ENCODE peak calls at places on chromosomes 7 and 10, in ten cellular contexts. H is uterus; Y is CD8-positive, alpha-beta T cell; I is prostate gland; Z is WERI-Rb-1; C is WTC11; D is fibroblast of lung; M is endothelial cell; W is keratinocyte; Q is lower lobe of right lung. A is an unnamed sample.

GRCh38 chr10:104045151-104046089 is 40.3 kb downstream of the COL17A1 start:
- DNase-seq in W (no peak), Q (no peak), Y (no peak), D (peak), H (peak), C (peak), M (peak), Z (peak), I (no peak), A (peak)

GRCh38 chr7:98284335-98285036 is 3.0 kb downstream of the BRI3 start:
- DNase-seq in H (peak), D (peak), Y (no peak), M (peak), C (no peak), Q (peak), W (no peak), Z (no peak), I (peak), A (no peak)

GRCh38 chr7:137328389-137329120 is 15.0 kb downstream of the PTN start:
- DNase-seq in M (no peak), Z (no peak), I (no peak), H (no peak), Q (no peak), W (no peak), C (no peak), D (peak), Y (no peak), A (no peak)

GRCh38 chr10:3783721-3784432 is 1.1 kb downstream of the KLF6 start:
- DNase-seq in M (no peak), Q (no peak), I (peak), W (no peak), D (peak), H (peak), Z (peak), C (peak), Y (no peak), A (no peak)

GRCh38 chr7:49030221-49030620 is 105.9 kb downstream of the CDC14C start:
- DNase-seq in Y (no peak), I (no peak), C (no peak), Z (no peak), D (no peak), H (no peak), W (no peak), Q (no peak), M (no peak), A (no peak)

GRCh38 chr7:75906991-75907667 is 7.8 kb upstream of the POR start:
- DNase-seq in W (no peak), Z (no peak), H (no peak), D (no peak), Q (no peak), C (no peak), Y (no peak), M (no peak), I (no peak), A (no peak)

GRCh38 chr10:70940834-70941568 is 52.6 kb upstream of the PCBD1 start:
- DNase-seq in Q (no peak), C (no peak), M (no peak), Y (no peak), Z (peak), I (no peak), H (no peak), W (no peak), D (peak), A (no peak)

GRCh38 chr10:94012834-94013830 is 19.4 kb downstream of the PLCE1 start:
- DNase-seq in C (no peak), H (no peak), M (no peak), W (no peak), D (no peak), Q (no peak), I (no peak), Z (no peak), Y (no peak), A (no peak)

DNA sequence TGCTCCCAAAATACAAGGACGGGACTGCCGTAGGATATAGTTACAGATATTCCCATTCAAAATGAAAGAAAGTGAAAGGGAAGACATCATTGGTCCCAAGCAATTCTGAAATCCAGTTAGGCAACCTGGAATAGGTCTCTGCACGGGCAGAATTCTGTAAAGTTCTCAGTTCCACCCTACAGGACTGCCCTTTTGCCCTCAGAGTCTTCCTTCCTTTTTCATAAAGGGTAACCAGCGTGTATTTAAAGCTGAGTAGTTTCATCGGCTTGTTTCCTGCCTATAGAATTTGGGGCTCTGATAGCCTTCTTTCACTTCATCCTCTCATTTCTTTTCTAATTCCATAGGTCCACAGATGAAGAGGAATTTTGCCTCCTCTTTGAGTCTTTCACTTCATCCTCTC is 20.0 kb downstream of the COPG2 start:
- DNase-seq in Z (no peak), D (no peak), M (no peak), I (no peak), C (no peak), Y (no peak), Q (no peak), W (no peak), H (no peak), A (peak)
- TF ChIP-seq CTCF in Z (no peak), D (no peak), M (no peak), I (no peak), C (no peak), Y (no peak), Q (no peak), W (no peak), H (no peak), A (no peak)

GRCh38 chr10:100155936-100156335 is 29.9 kb downstream of the ERLIN1 start:
- DNase-seq in Y (no peak), H (no peak), Z (no peak), I (no peak), C (no peak), W (no peak), Q (no peak), D (no peak), M (no peak), A (peak)
- TF ChIP-seq CTCF in Y (no peak), H (no peak), Z (no peak), I (no peak), C (no peak), W (no peak), Q (no peak), D (no peak), M (no peak), A (no peak)

DNA sequence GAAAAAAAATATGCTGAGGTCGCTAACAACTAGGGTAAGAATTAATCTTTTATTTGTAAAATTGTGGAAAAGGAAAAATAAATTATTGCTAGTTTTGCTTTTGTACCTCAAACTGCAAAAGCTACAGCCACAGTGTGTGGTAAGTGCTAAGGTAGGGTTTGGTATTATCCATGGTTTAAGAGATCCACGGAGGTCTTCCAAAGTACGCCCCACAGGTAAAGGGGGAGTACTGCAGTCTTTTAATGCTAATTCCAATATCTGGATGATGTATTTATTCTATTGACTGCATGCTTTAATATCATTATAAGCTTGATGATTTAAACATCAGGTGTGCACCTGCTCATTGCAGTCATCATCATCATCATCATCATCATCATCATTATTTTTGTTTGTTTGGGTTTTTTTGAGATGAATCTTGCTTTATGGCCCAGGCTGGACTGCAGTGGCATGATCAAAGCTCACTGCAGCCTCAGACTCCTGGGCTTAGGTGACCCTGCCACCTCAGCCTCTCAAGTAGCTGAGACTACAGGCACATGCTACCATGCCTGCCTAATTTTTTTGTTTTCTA is 38.4 kb upstream of the BMS1 start:
- DNase-seq in M (no peak), W (no peak), Z (no peak), Q (no peak), C (no peak), D (no peak), Y (no peak), H (no peak), I (no peak), A (no peak)
- TF ChIP-seq CTCF in M (peak), W (no peak), Z (no peak), Q (no peak), C (no peak), D (no peak), Y (no peak), H (no peak), I (no peak), A (no peak)

GRCh38 chr7:108592633-108593277 is 23.1 kb downstream of the DNAJB9 start:
- DNase-seq in M (no peak), D (peak), W (no peak), Z (peak), I (peak), H (no peak), C (no peak), Q (no peak), Y (no peak), A (no peak)
- TF ChIP-seq CTCF in M (no peak), D (no peak), W (peak), Z (peak), I (peak), H (no peak), C (no peak), Q (no peak), Y (no peak), A (no peak)

A was measured in GM20000.